ENCODE peak calls at places on chromosome 13, in eight cellular contexts. H, Z, U, Y, A, P, R and N are unnamed samples.

GRCh38 chr13:106755542-106755941 is 187.6 kb upstream of the ARGLU1 start:
- DNase-seq in Z (no peak), P (no peak), A (no peak), H (no peak), R (no peak), Y (no peak), U (no peak), N (no peak)

GRCh38 chr13:47294691-47295090 is 397.8 kb upstream of the HTR2A start:
- DNase-seq in U (no peak), Z (no peak), P (no peak), H (no peak), A (no peak), Y (no peak), R (no peak), N (no peak)

GRCh38 chr13:112213467-112214245 is 146.7 kb downstream of the SOX1 start:
- DNase-seq in Z (no peak), H (peak; percentile 68), Y (no peak), A (peak; percentile 66), R (no peak), P (no peak), U (peak; percentile 40), N (no peak)

GRCh38 chr13:114110091-114110829 is 22.2 kb downstream of the RASA3 start:
- DNase-seq in R (no peak), P (no peak), U (peak; percentile 47), H (peak; percentile 50), A (peak; percentile 78), Z (no peak), Y (no peak), N (peak; percentile 90)

GRCh38 chr13:111121421-111121820 is 6.3 kb downstream of the ARHGEF7 start:
- DNase-seq in R (no peak), P (no peak), A (no peak), H (no peak), U (no peak), Y (no peak), Z (no peak), N (no peak)

GRCh38 chr13:46165485-46166220 is 16.3 kb downstream of the LCP1 start:
- DNase-seq in Y (no peak), Z (peak; percentile 48), P (no peak), H (no peak), R (no peak), A (no peak), U (no peak), N (no peak)

GRCh38 chr13:36673838-36674326 is at the start of gene SERTM1:
- DNase-seq in Z (no peak), H (no peak), P (peak; percentile 49), A (peak; percentile 51), U (no peak), R (no peak), Y (no peak), N (no peak)

GRCh38 chr13:67351915-67352314 is 121.8 kb upstream of the PCDH9 start:
- DNase-seq in H (no peak), U (no peak), P (no peak), Y (no peak), Z (no peak), A (no peak), R (no peak), N (no peak)

GRCh38 chr13:19927117-19927734 is 31.3 kb upstream of the ZMYM2 start:
- DNase-seq in A (no peak), Y (no peak), H (no peak), P (no peak), R (no peak), Z (no peak), U (no peak), N (no peak)

GRCh38 chr13:27172495-27172842 is 858 bp upstream of the USP12 start:
- DNase-seq in P (no peak), R (no peak), A (no peak), Z (peak; percentile 58), U (no peak), Y (no peak), H (no peak), N (no peak)

GRCh38 chr13:108755084-108755483 is 125.7 kb downstream of the MYO16 start:
- DNase-seq in H (no peak), Z (no peak), P (no peak), Y (no peak), R (no peak), A (no peak), U (no peak), N (no peak)

GRCh38 chr13:88919970-88920628 is 1248.9 kb downstream of the SLITRK5 start:
- DNase-seq in Y (no peak), P (no peak), A (no peak), Z (no peak), U (no peak), H (no peak), R (no peak), N (no peak)

GRCh38 chr13:103952183-103952582 is 886.0 kb upstream of the SLC10A2 start:
- DNase-seq in A (no peak), Y (no peak), U (no peak), Z (no peak), P (no peak), R (no peak), H (no peak), N (no peak)

GRCh38 chr13:91539458-91540156 is 141.2 kb downstream of the GPC5 start:
- DNase-seq in R (no peak), Z (no peak), A (no peak), H (no peak), P (no peak), Y (no peak), U (no peak), N (no peak)

GRCh38 chr13:59182241-59182640 is 981.5 kb downstream of the DIAPH3 start:
- DNase-seq in H (no peak), U (no peak), Z (no peak), Y (no peak), P (no peak), R (no peak), A (no peak), N (no peak)

GRCh38 chr13:59176775-59177174 is 987.0 kb downstream of the DIAPH3 start:
- DNase-seq in P (no peak), Y (no peak), U (no peak), H (no peak), Z (no peak), A (no peak), R (no peak), N (no peak)

DNA sequence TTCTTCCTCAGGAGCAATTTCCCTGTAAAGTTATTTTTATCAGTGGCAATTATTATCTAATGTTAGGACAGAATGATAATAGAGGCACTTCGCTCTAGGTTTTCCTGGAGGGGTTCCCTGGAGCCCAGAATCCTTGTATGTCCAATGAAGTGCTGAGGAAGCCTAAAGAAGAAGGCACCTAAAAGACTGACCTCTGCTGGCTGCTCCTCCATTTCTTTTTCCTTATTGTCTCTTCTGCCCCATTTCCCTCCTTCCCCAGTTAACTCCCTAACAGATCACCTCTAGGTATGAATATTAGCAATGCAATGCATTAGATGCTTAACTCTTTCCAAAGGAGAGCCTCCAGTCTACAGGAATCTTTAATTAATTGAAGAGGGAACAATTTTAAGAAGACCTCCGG is 985.4 kb downstream of the DIAPH3 start:
- DNase-seq in R (no peak), P (no peak), Y (no peak), A (no peak), Z (peak; percentile 4), H (no peak), U (no peak), N (no peak)
- TF ChIP-seq CTCF in R (no peak), P (peak; percentile 16), Y (peak; percentile 36), A (no peak), Z (peak; percentile 68), H (no peak), U (no peak), N (peak; percentile 70)

DNA sequence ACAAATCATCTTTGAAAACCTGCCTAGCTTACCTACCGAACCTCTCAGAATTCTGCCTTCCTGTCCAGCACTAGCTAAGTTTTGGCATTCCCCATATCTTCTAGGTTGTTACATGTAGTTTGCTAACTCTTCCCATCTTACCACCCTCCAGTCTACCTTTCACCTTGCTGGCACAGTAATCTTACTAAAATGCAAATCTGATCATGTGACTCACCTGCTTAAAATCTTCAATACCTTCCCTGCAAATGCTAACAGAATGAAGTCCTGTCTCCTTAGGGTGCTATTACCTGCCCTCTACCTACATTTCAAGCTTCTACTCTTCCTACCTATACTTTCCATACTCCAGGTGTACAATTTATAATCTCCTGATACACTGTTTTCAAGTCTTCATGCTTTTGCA is 30.4 kb downstream of the INTS6 start:
- DNase-seq in R (no peak), A (no peak), Z (no peak), Y (no peak), U (no peak), P (no peak), H (no peak), N (no peak)
- TF ChIP-seq CTCF in R (no peak), A (no peak), Z (no peak), Y (no peak), U (no peak), P (no peak), H (no peak), N (no peak)

GRCh38 chr13:44243198-44243852 is 130.3 kb upstream of the SERP2 start:
- DNase-seq in Z (peak; percentile 70), H (no peak), A (peak; percentile 58), R (no peak), U (peak; percentile 35), Y (no peak), P (no peak), N (no peak)
- TF ChIP-seq CTCF in Z (peak; percentile 92), H (peak; percentile 11), A (peak; percentile 57), R (no peak), U (no peak), Y (peak; percentile 16), P (peak; percentile 59), N (peak; percentile 65)

GRCh38 chr13:75226092-75226491 is 255.9 kb downstream of the TBC1D4 start:
- DNase-seq in H (no peak), A (peak; percentile 67), U (no peak), R (no peak), Z (no peak), P (no peak), Y (no peak), N (no peak)
- TF ChIP-seq CTCF in H (no peak), A (no peak), U (no peak), R (no peak), Z (no peak), P (no peak), Y (no peak), N (no peak)

DNA sequence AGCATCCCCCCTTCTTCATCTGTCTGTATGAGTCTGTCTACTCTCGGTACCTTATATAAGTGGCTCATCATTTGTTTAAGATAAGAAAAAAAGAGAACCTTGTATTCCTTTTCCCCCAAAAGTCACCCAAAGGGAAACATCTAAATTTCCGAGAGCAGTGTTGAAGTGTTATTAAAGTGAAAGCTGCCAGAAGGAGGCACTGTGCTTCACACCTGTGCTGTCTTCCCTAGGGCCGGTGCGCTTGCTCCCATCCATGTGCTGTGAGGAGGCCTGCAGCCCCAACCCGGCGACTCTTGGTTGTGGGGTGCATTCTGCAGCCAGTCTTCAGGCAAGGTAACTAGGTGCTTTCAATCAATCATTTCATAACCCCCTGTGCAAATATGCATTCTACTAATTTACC is 97.5 kb downstream of the TNFRSF19 start:
- DNase-seq in A (no peak), R (no peak), H (no peak), Z (no peak), U (no peak), Y (no peak), P (no peak), N (no peak)
- TF ChIP-seq CTCF in A (no peak), R (no peak), H (no peak), Z (no peak), U (no peak), Y (no peak), P (no peak), N (no peak)